ENCODE peak calls at places on chromosomes 16 and 17, in eight cellular contexts. R, U, D, K, L, C, V and X are unnamed samples.

GRCh38 chr16:14284930-14285541 is 213.9 kb downstream of the MRTFB start:
- DNase-seq in R (no peak), K (peak), L (no peak), U (peak), D (no peak), C (peak), V (no peak), X (peak)

GRCh38 chr17:9254841-9255240 is 233.5 kb downstream of the NTN1 start:
- DNase-seq in V (no peak), K (no peak), C (no peak), D (no peak), R (no peak), U (no peak), L (no peak), X (no peak)

GRCh38 chr17:40901981-40902862 is 17.2 kb upstream of the KRT20 start:
- DNase-seq in R (no peak), D (no peak), K (no peak), U (no peak), L (no peak), C (no peak), V (no peak), X (no peak)

GRCh38 chr16:79211581-79211980 is 389.0 kb downstream of the MAF start:
- DNase-seq in V (no peak), C (no peak), R (no peak), L (no peak), D (no peak), U (no peak), K (no peak), X (peak)

GRCh38 chr16:48608452-48608851 is 1.5 kb downstream of the N4BP1 start:
- DNase-seq in C (no peak), L (no peak), D (no peak), R (no peak), K (peak), V (no peak), U (peak), X (no peak)

GRCh38 chr16:67514382-67514828 is 14.2 kb upstream of the RIPOR1 start:
- DNase-seq in C (peak), R (peak), V (peak), K (peak), U (peak), D (peak), L (peak), X (peak)

GRCh38 chr17:43025290-43025657 is 243 bp downstream of the RND2 start:
- DNase-seq in D (no peak), K (no peak), R (no peak), V (no peak), L (no peak), U (no peak), C (no peak), X (peak)

GRCh38 chr17:81722184-81723120 is 10.4 kb downstream of the SLC25A10 start:
- DNase-seq in L (no peak), U (no peak), K (no peak), C (no peak), D (no peak), R (peak), V (no peak), X (peak)

GRCh38 chr16:67244387-67245188 is 2.7 kb downstream of the FHOD1 start:
- DNase-seq in C (peak), V (peak), K (peak), U (peak), D (no peak), R (peak), L (peak), X (peak)

GRCh38 chr16:29701214-29701555 is 22.2 kb downstream of the QPRT start:
- DNase-seq in D (no peak), K (no peak), V (no peak), C (no peak), L (no peak), U (no peak), R (no peak), X (no peak)

GRCh38 chr16:80932725-80933124 is 74.0 kb downstream of the CMC2 start:
- DNase-seq in D (no peak), K (no peak), C (peak), V (no peak), U (peak), L (peak), R (peak), X (peak)

GRCh38 chr16:30805370-30806169 is 18.6 kb upstream of the ZNF629 start:
- DNase-seq in D (peak), K (peak), R (peak), V (peak), L (no peak), C (peak), U (peak), X (peak)

GRCh38 chr16:261031-261691 is 14.6 kb downstream of the RGS11 start:
- DNase-seq in L (no peak), V (no peak), C (peak), U (no peak), D (no peak), R (no peak), K (no peak), X (no peak)

GRCh38 chr16:48081656-48082055 is 74.1 kb downstream of the ABCC12 start:
- DNase-seq in C (no peak), V (no peak), D (no peak), L (peak), K (no peak), R (no peak), U (peak), X (no peak)

GRCh38 chr17:46097497-46097896 is 95.7 kb downstream of the KANSL1 start:
- DNase-seq in C (no peak), D (no peak), K (no peak), L (no peak), U (peak), V (no peak), R (no peak), X (no peak)

DNA sequence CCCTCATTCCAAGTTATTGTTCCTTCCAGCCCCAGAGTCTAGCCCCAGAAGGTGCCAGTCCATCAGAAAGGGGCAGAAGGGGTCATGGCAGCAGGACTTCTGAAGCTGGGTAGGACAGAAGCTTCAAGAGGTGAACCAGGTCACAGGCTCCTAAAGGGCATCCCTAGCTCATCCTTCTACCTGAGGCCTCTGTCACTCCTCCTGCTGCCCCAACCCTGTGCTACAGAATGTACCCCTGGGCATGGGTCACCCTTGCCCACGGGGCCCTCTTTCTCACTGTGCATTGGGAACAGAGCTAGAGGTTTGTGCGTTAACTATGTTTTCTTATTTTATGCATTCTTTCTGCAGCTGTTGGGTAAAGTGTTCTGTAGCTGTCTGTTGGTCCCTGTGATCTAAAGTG is 46.5 kb downstream of the DNAH17 start:
- DNase-seq in K (no peak), V (peak), D (no peak), C (no peak), U (no peak), L (no peak), R (no peak), X (no peak)
- H3K4me3 ChIP-seq in K (no peak), V (no peak), D (no peak), C (no peak), U (no peak), L (no peak), R (no peak), X (no peak)

GRCh38 chr16:89174877-89175276 is 3.3 kb downstream of the CDH15 start:
- DNase-seq in K (no peak), D (no peak), C (no peak), L (no peak), V (no peak), U (no peak), R (no peak), X (no peak)
- H3K4me3 ChIP-seq in K (no peak), D (no peak), C (no peak), L (no peak), V (no peak), U (no peak), R (no peak), X (no peak)

DNA sequence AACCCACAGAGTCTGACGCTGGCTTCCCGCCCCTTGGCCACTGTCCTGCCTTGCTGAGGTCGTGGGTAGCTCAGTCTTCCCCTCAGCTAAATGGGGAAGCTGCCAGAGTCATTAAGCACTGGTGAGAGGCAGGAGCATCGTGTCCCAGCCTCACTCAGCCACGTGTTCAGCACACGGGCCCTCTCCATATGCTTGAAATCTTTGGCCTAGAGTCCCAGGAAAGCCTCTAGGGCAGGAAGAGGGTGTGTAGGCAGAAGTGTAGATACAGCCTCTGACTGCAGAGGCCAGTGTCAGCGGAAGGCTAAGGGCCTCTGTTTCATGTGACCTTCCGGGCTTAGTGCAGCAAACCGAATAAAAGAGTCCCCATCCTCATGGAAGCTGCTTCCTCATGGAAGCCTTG is 4.1 kb downstream of the DHODH start:
- DNase-seq in D (no peak), V (no peak), U (no peak), K (no peak), L (peak), R (no peak), C (no peak), X (no peak)
- H3K4me3 ChIP-seq in D (no peak), V (no peak), U (no peak), K (no peak), L (no peak), R (no peak), C (no peak), X (no peak)

DNA sequence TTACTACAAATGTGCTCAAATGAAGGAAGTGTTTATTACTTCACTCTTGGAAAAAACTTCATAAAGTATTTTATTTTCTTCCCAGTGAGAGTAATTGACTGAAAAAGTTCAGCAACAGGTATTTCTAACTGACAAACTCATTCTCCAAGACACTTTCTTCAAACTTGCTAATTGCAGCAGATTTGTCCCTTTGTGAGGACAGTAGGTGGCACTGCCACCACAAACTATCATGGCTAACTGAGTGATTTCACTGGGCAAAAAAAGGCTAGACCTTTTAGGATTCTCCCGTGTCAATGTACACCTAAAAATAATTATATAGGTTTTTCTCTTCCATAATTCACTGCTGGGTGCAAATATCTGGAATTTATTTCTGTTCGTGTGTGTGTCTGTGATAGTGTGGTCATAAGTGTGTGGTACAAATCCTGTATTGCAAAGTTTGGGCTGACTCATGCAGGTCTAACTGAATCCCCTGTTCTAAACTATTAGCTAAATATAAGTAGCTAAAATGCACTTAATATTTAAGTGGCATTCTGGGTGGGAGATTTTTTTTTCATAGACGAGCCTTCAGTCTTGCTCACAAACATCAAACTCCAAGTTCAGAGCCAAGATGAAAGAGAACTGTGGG is 3.9 kb downstream of the HS3ST3A1 start:
- DNase-seq in V (no peak), K (peak), D (no peak), L (peak), C (no peak), U (peak), R (peak), X (no peak)
- H3K4me3 ChIP-seq in V (peak), K (no peak), D (no peak), L (peak), C (no peak), U (peak), R (no peak), X (no peak)

GRCh38 chr16:70429888-70430666 is 8.8 kb downstream of the ST3GAL2 start:
- DNase-seq in L (no peak), U (no peak), V (no peak), R (no peak), C (peak), K (peak), D (no peak), X (no peak)

GRCh38 chr16:70428178-70428998 is 10.5 kb downstream of the ST3GAL2 start:
- DNase-seq in C (peak), K (peak), L (peak), V (peak), U (peak), D (peak), R (peak), X (peak)

GRCh38 chr16:70432304-70432799 is 6.5 kb downstream of the ST3GAL2 start:
- DNase-seq in D (no peak), C (peak), L (no peak), V (no peak), U (peak), K (no peak), R (no peak), X (no peak)

GRCh38 chr16:70432800-70433455 is 6.0 kb downstream of the ST3GAL2 start:
- DNase-seq in U (peak), R (no peak), K (peak), L (no peak), V (no peak), C (peak), D (no peak), X (no peak)

DNA sequence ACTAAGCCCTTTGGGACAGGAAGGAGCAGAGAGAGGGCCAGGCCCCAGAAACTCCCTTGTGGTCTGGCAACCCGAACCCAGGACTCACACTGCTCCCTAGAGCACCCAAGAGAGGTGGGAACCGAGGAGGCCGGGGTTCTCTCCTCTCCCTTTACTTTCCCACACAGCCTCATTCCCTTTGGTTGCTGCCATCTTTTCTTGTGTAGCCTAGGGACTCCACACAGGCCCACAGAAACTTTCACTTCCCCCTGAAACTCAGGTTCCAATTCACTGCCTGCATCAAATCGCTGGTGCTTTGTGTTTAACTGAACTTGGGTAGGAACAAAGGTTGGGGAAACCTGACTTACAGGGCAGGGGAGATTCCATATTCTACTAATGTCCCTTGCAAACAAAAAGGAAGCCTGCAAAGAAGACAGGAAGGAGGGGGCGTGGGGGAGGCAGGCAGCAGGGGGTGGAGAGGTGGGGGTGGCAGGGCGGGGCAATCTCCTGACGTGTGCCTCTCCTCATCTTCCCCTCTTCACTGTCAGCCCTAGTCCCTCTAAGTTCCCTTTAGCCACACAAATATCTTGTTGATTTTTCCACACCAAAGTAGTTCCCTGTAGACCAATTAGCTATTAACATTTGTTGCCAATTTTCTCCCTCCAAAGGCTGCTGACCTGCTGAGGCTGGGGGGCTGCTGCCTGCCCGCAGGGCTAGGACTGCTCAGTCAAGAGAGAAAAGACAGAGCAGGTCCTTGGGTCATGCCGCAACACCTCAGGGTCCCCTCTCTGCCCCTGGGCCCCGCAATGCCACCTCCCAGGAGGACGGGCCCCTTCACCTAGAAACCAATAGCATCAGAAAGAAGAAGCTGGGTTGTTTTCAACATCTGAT is 8.0 kb downstream of the ST3GAL2 start:
- DNase-seq in U (peak), L (no peak), K (peak), R (peak), D (no peak), C (peak), V (peak), X (no peak)
- H3K4me3 ChIP-seq in U (no peak), L (no peak), K (peak), R (no peak), D (no peak), C (no peak), V (peak), X (no peak)

GRCh38 chr17:3916825-3917224 is 560 bp upstream of the P2RX1 start:
- DNase-seq in L (no peak), K (no peak), R (no peak), U (no peak), V (peak), C (peak), D (no peak), X (peak)
- H3K4me3 ChIP-seq in L (no peak), K (no peak), R (no peak), U (no peak), V (peak), C (no peak), D (no peak), X (no peak)